ENCODE peak calls at places on chromosomes 5 and 9, in eight cellular contexts. One of them, this sample, is unnamed.

GRCh38 chr5:28344803-28345433 is 1306.5 kb upstream of the CDH9 start:
- DNase-seq in IMR-90: no peak
- DNase-seq in A549: no peak
- DNase-seq in lower leg skin: no peak
- DNase-seq in HCT116: no peak
- DNase-seq in ovary: no peak
- DNase-seq in suprapubic skin: no peak
- DNase-seq in breast epithelium: no peak
- DNase-seq in this sample: no peak

GRCh38 chr9:116979461-116979860 is 292.4 kb downstream of the TRIM32 start:
- DNase-seq in IMR-90: no peak
- DNase-seq in A549: peak
- DNase-seq in lower leg skin: no peak
- DNase-seq in HCT116: no peak
- DNase-seq in ovary: no peak
- DNase-seq in suprapubic skin: no peak
- DNase-seq in breast epithelium: no peak
- DNase-seq in this sample: no peak

GRCh38 chr5:8500426-8500825 is 631.5 kb downstream of the MTRR start:
- DNase-seq in IMR-90: peak
- DNase-seq in A549: no peak
- DNase-seq in lower leg skin: no peak
- DNase-seq in HCT116: no peak
- DNase-seq in ovary: no peak
- DNase-seq in suprapubic skin: no peak
- DNase-seq in breast epithelium: no peak
- DNase-seq in this sample: no peak

GRCh38 chr9:653421-653820 is 188.1 kb upstream of the DMRT1 start:
- DNase-seq in IMR-90: no peak
- DNase-seq in A549: no peak
- DNase-seq in lower leg skin: no peak
- DNase-seq in HCT116: no peak
- DNase-seq in ovary: no peak
- DNase-seq in suprapubic skin: no peak
- DNase-seq in breast epithelium: no peak
- DNase-seq in this sample: no peak

GRCh38 chr5:71533614-71534013 is 53.5 kb upstream of the MCCC2 start:
- DNase-seq in IMR-90: peak
- DNase-seq in A549: no peak
- DNase-seq in lower leg skin: no peak
- DNase-seq in HCT116: peak
- DNase-seq in ovary: no peak
- DNase-seq in suprapubic skin: no peak
- DNase-seq in breast epithelium: no peak
- DNase-seq in this sample: no peak

GRCh38 chr5:15421798-15422456 is 78.1 kb upstream of the FBXL7 start:
- DNase-seq in IMR-90: no peak
- DNase-seq in A549: no peak
- DNase-seq in lower leg skin: no peak
- DNase-seq in HCT116: no peak
- DNase-seq in ovary: no peak
- DNase-seq in suprapubic skin: no peak
- DNase-seq in breast epithelium: no peak
- DNase-seq in this sample: peak

GRCh38 chr9:81374459-81374858 is 314.9 kb downstream of the TLE1 start:
- DNase-seq in IMR-90: no peak
- DNase-seq in A549: no peak
- DNase-seq in lower leg skin: no peak
- DNase-seq in HCT116: no peak
- DNase-seq in ovary: no peak
- DNase-seq in suprapubic skin: no peak
- DNase-seq in breast epithelium: no peak
- DNase-seq in this sample: no peak

GRCh38 chr9:92723801-92724323 is 40.8 kb downstream of the BICD2 start:
- DNase-seq in IMR-90: no peak
- DNase-seq in A549: no peak
- DNase-seq in lower leg skin: peak
- DNase-seq in HCT116: no peak
- DNase-seq in ovary: no peak
- DNase-seq in suprapubic skin: no peak
- DNase-seq in breast epithelium: peak
- DNase-seq in this sample: no peak

GRCh38 chr5:68033961-68034581 is 181.5 kb upstream of the PIK3R1 start:
- DNase-seq in IMR-90: peak
- DNase-seq in A549: no peak
- DNase-seq in lower leg skin: no peak
- DNase-seq in HCT116: no peak
- DNase-seq in ovary: peak
- DNase-seq in suprapubic skin: no peak
- DNase-seq in breast epithelium: peak
- DNase-seq in this sample: peak

GRCh38 chr5:138275379-138275782 is 960 bp upstream of the GFRA3 start:
- DNase-seq in IMR-90: no peak
- DNase-seq in A549: no peak
- DNase-seq in lower leg skin: no peak
- DNase-seq in HCT116: no peak
- DNase-seq in ovary: no peak
- DNase-seq in suprapubic skin: no peak
- DNase-seq in breast epithelium: no peak
- DNase-seq in this sample: no peak

GRCh38 chr9:133585481-133586367 is 23.5 kb downstream of the FAM163B start:
- DNase-seq in IMR-90: no peak
- DNase-seq in A549: no peak
- DNase-seq in lower leg skin: no peak
- DNase-seq in HCT116: no peak
- DNase-seq in ovary: no peak
- DNase-seq in suprapubic skin: no peak
- DNase-seq in breast epithelium: no peak
- DNase-seq in this sample: no peak

GRCh38 chr9:136433043-136433715 is 6.5 kb downstream of the INPP5E start:
- DNase-seq in IMR-90: no peak
- DNase-seq in A549: no peak
- DNase-seq in lower leg skin: no peak
- DNase-seq in HCT116: no peak
- DNase-seq in ovary: no peak
- DNase-seq in suprapubic skin: no peak
- DNase-seq in breast epithelium: no peak
- DNase-seq in this sample: no peak

GRCh38 chr9:104091708-104092107 is 2.4 kb upstream of the SMC2 start:
- DNase-seq in IMR-90: peak
- DNase-seq in A549: no peak
- DNase-seq in lower leg skin: no peak
- DNase-seq in HCT116: no peak
- DNase-seq in ovary: no peak
- DNase-seq in suprapubic skin: no peak
- DNase-seq in breast epithelium: no peak
- DNase-seq in this sample: no peak

GRCh38 chr5:175878544-175879438 is 7.4 kb downstream of the CPLX2 start:
- DNase-seq in IMR-90: no peak
- DNase-seq in A549: no peak
- DNase-seq in lower leg skin: no peak
- DNase-seq in HCT116: no peak
- DNase-seq in ovary: no peak
- DNase-seq in suprapubic skin: no peak
- DNase-seq in breast epithelium: no peak
- DNase-seq in this sample: no peak

GRCh38 chr5:75720882-75721281 is 3.6 kb upstream of the POC5 start:
- DNase-seq in IMR-90: no peak
- DNase-seq in A549: no peak
- DNase-seq in lower leg skin: no peak
- DNase-seq in HCT116: no peak
- DNase-seq in ovary: no peak
- DNase-seq in suprapubic skin: no peak
- DNase-seq in breast epithelium: no peak
- DNase-seq in this sample: no peak

GRCh38 chr5:132425975-132426524 is 56.5 kb downstream of the SLC22A5 start:
- DNase-seq in IMR-90: no peak
- DNase-seq in A549: no peak
- DNase-seq in lower leg skin: no peak
- DNase-seq in HCT116: no peak
- DNase-seq in ovary: no peak
- DNase-seq in suprapubic skin: no peak
- DNase-seq in breast epithelium: no peak
- DNase-seq in this sample: no peak

GRCh38 chr5:132428147-132428482 is 58.6 kb downstream of the SLC22A5 start:
- DNase-seq in IMR-90: no peak
- DNase-seq in A549: no peak
- DNase-seq in lower leg skin: no peak
- DNase-seq in HCT116: no peak
- DNase-seq in ovary: no peak
- DNase-seq in suprapubic skin: no peak
- DNase-seq in breast epithelium: no peak
- DNase-seq in this sample: no peak

GRCh38 chr5:132427285-132428146 is 58.0 kb downstream of the SLC22A5 start:
- DNase-seq in IMR-90: no peak
- DNase-seq in A549: no peak
- DNase-seq in lower leg skin: no peak
- DNase-seq in HCT116: no peak
- DNase-seq in ovary: no peak
- DNase-seq in suprapubic skin: no peak
- DNase-seq in breast epithelium: no peak
- DNase-seq in this sample: no peak

GRCh38 chr5:132425009-132425937 is 55.8 kb downstream of the SLC22A5 start:
- DNase-seq in IMR-90: peak
- DNase-seq in A549: no peak
- DNase-seq in lower leg skin: no peak
- DNase-seq in HCT116: no peak
- DNase-seq in ovary: no peak
- DNase-seq in suprapubic skin: no peak
- DNase-seq in breast epithelium: no peak
- DNase-seq in this sample: no peak

GRCh38 chr5:132426525-132427138 is 57.1 kb downstream of the SLC22A5 start:
- DNase-seq in IMR-90: peak
- DNase-seq in A549: peak
- DNase-seq in lower leg skin: peak
- DNase-seq in HCT116: no peak
- DNase-seq in ovary: peak
- DNase-seq in suprapubic skin: peak
- DNase-seq in breast epithelium: no peak
- DNase-seq in this sample: peak
- TF ChIP-seq POLR2A in IMR-90: peak
- TF ChIP-seq POLR2A in A549: no peak
- TF ChIP-seq POLR2A in lower leg skin: no peak
- TF ChIP-seq POLR2A in HCT116: no peak
- TF ChIP-seq POLR2A in ovary: no peak
- TF ChIP-seq POLR2A in suprapubic skin: no peak
- TF ChIP-seq POLR2A in breast epithelium: no peak
- TF ChIP-seq POLR2A in this sample: no peak

DNA sequence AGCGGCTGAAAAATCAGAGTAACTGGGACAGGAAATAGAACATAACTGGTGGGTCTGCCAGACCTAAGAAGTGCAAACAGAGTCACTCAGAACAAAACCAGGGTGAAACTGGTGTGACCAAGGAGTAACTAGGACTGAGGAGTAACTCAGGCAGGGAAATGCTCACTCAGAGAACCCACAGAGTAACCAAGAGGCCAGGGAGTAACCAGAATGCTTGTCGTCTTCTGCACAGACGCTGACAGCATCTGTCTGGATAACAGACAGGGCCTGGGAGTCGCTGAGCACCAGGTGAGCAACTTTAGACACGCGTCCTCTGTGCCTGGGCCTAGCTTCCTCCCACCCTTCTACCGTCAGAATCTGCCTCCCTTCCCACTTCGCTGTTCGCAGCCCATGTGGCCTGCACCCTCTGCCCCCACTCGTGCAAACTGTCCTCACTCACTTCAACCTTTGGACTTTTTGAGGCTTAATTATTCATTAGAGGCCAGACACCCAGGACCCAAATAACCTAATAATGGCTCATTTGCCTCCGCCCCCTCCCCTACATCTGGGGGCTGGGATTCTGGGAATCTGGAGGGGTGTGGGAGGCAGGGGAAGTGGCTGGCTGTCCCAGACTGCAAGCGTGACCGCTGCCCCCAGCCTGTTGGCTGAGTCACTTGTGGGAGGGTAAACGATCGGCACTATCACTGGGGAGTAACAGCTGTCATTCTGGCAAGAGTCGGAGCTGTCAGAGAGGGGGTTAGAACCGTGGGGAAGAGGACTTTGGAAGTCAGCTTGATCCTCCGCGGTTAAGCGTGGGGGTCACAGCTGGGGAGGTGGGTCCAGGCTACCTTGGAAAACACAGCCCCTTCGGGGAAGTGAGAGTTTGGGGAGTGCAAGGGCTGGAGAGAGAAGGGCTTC is 638 bp downstream of the AQP3 start:
- DNase-seq in IMR-90: peak
- DNase-seq in A549: peak
- DNase-seq in lower leg skin: no peak
- DNase-seq in HCT116: no peak
- DNase-seq in ovary: peak
- DNase-seq in suprapubic skin: no peak
- DNase-seq in breast epithelium: no peak
- DNase-seq in this sample: no peak
- TF ChIP-seq POLR2A in IMR-90: no peak
- TF ChIP-seq POLR2A in A549: no peak
- TF ChIP-seq POLR2A in lower leg skin: no peak
- TF ChIP-seq POLR2A in HCT116: no peak
- TF ChIP-seq POLR2A in ovary: no peak
- TF ChIP-seq POLR2A in suprapubic skin: no peak
- TF ChIP-seq POLR2A in breast epithelium: no peak
- TF ChIP-seq POLR2A in this sample: no peak

GRCh38 chr5:9895305-9895650 is 265.1 kb upstream of the TAS2R1 start:
- DNase-seq in IMR-90: no peak
- DNase-seq in A549: no peak
- DNase-seq in lower leg skin: no peak
- DNase-seq in HCT116: no peak
- DNase-seq in ovary: no peak
- DNase-seq in suprapubic skin: no peak
- DNase-seq in breast epithelium: no peak
- DNase-seq in this sample: no peak

GRCh38 chr5:9903806-9904205 is 273.7 kb upstream of the TAS2R1 start:
- DNase-seq in IMR-90: peak
- DNase-seq in A549: no peak
- DNase-seq in lower leg skin: no peak
- DNase-seq in HCT116: no peak
- DNase-seq in ovary: no peak
- DNase-seq in suprapubic skin: no peak
- DNase-seq in breast epithelium: no peak
- DNase-seq in this sample: no peak

GRCh38 chr5:9894571-9895304 is 264.6 kb upstream of the TAS2R1 start:
- DNase-seq in IMR-90: no peak
- DNase-seq in A549: no peak
- DNase-seq in lower leg skin: no peak
- DNase-seq in HCT116: no peak
- DNase-seq in ovary: no peak
- DNase-seq in suprapubic skin: no peak
- DNase-seq in breast epithelium: no peak
- DNase-seq in this sample: no peak

GRCh38 chr5:9892696-9893095 is 262.5 kb upstream of the TAS2R1 start:
- DNase-seq in IMR-90: no peak
- DNase-seq in A549: no peak
- DNase-seq in lower leg skin: no peak
- DNase-seq in HCT116: no peak
- DNase-seq in ovary: no peak
- DNase-seq in suprapubic skin: no peak
- DNase-seq in breast epithelium: no peak
- DNase-seq in this sample: no peak

GRCh38 chr5:9898319-9898718 is 268.2 kb upstream of the TAS2R1 start:
- DNase-seq in IMR-90: peak
- DNase-seq in A549: peak
- DNase-seq in lower leg skin: no peak
- DNase-seq in HCT116: peak
- DNase-seq in ovary: no peak
- DNase-seq in suprapubic skin: no peak
- DNase-seq in breast epithelium: no peak
- DNase-seq in this sample: no peak
- TF ChIP-seq POLR2A in IMR-90: no peak
- TF ChIP-seq POLR2A in A549: no peak
- TF ChIP-seq POLR2A in lower leg skin: no peak
- TF ChIP-seq POLR2A in HCT116: no peak
- TF ChIP-seq POLR2A in ovary: no peak
- TF ChIP-seq POLR2A in suprapubic skin: no peak
- TF ChIP-seq POLR2A in breast epithelium: no peak
- TF ChIP-seq POLR2A in this sample: no peak

GRCh38 chr9:76887003-76887821 is 18.7 kb downstream of the PRUNE2 start:
- DNase-seq in IMR-90: no peak
- DNase-seq in A549: no peak
- DNase-seq in lower leg skin: no peak
- DNase-seq in HCT116: no peak
- DNase-seq in ovary: no peak
- DNase-seq in suprapubic skin: no peak
- DNase-seq in breast epithelium: no peak
- DNase-seq in this sample: no peak
- TF ChIP-seq POLR2A in IMR-90: no peak
- TF ChIP-seq POLR2A in A549: no peak
- TF ChIP-seq POLR2A in lower leg skin: no peak
- TF ChIP-seq POLR2A in HCT116: no peak
- TF ChIP-seq POLR2A in ovary: no peak
- TF ChIP-seq POLR2A in suprapubic skin: no peak
- TF ChIP-seq POLR2A in breast epithelium: no peak
- TF ChIP-seq POLR2A in this sample: no peak